ENCODE peak calls at places on chromosome 17, in five cellular contexts. O is kidney, U is endodermal cell, D is thoracic aorta, G is ascending aorta. K is an unnamed sample.

GRCh38 chr17:57927048-57927723 is 28.0 kb downstream of the CUEDC1 start:
- DNase-seq in O (peak; percentile 81), U (peak; percentile 89), D (no peak), G (no peak), K (no peak)

GRCh38 chr17:39818282-39819000 is 45.7 kb downstream of the IKZF3 start:
- DNase-seq in O (no peak), U (no peak), D (no peak), G (no peak), K (no peak)

GRCh38 chr17:7129311-7129710 is 14.7 kb upstream of the ASGR2 start:
- DNase-seq in O (peak; percentile 59), U (no peak), D (no peak), G (no peak), K (no peak)

GRCh38 chr17:29574732-29575510 is 6.4 kb downstream of the TP53I13 start:
- DNase-seq in O (peak; percentile 70), U (no peak), D (no peak), G (no peak), K (no peak)

GRCh38 chr17:35795007-35795870 is at the start of gene MMP28:
- DNase-seq in O (peak; percentile 81), U (peak; percentile 87), D (no peak), G (no peak), K (peak; percentile 54)

GRCh38 chr17:37729905-37730304 is 15.0 kb downstream of the HNF1B start:
- DNase-seq in O (no peak), U (peak; percentile 88), D (no peak), G (no peak), K (no peak)

GRCh38 chr17:67132366-67132765 is 88.0 kb downstream of the CACNG1 start:
- DNase-seq in O (no peak), U (no peak), D (no peak), G (no peak), K (no peak)

GRCh38 chr17:76271669-76272540 is 6.8 kb downstream of the UBALD2 start:
- DNase-seq in O (peak; percentile 92), U (peak; percentile 87), D (no peak), G (no peak), K (no peak)

GRCh38 chr17:32529604-32530003 is 42.8 kb downstream of the CDK5R1 start:
- DNase-seq in O (no peak), U (no peak), D (no peak), G (no peak), K (no peak)

GRCh38 chr17:10738516-10739258 is 8.9 kb upstream of the TMEM220 start:
- DNase-seq in O (no peak), U (peak; percentile 32), D (no peak), G (no peak), K (no peak)

GRCh38 chr17:283911-284675 is 68.5 kb downstream of the RPH3AL start:
- DNase-seq in O (peak; percentile 32), U (no peak), D (no peak), G (no peak), K (no peak)

GRCh38 chr17:284676-285355 is 67.8 kb downstream of the RPH3AL start:
- DNase-seq in O (peak; percentile 51), U (no peak), D (no peak), G (no peak), K (no peak)

GRCh38 chr17:286571-286970 is 66.0 kb downstream of the RPH3AL start:
- DNase-seq in O (peak; percentile 53), U (no peak), D (no peak), G (no peak), K (no peak)

GRCh38 chr17:282912-283882 is 69.4 kb downstream of the RPH3AL start:
- DNase-seq in O (peak; percentile 48), U (no peak), D (no peak), G (no peak), K (no peak)

GRCh38 chr17:285751-286422 is 66.7 kb downstream of the RPH3AL start:
- DNase-seq in O (peak; percentile 45), U (no peak), D (no peak), G (no peak), K (no peak)
- H3K9me3 ChIP-seq in O (no peaks in the 10 kb centered on the region), U (no peaks in the 10 kb centered on the region), D (no peaks in the 10 kb centered on the region), G (no peaks in the 10 kb centered on the region), K (no peaks in the 10 kb centered on the region)

DNA sequence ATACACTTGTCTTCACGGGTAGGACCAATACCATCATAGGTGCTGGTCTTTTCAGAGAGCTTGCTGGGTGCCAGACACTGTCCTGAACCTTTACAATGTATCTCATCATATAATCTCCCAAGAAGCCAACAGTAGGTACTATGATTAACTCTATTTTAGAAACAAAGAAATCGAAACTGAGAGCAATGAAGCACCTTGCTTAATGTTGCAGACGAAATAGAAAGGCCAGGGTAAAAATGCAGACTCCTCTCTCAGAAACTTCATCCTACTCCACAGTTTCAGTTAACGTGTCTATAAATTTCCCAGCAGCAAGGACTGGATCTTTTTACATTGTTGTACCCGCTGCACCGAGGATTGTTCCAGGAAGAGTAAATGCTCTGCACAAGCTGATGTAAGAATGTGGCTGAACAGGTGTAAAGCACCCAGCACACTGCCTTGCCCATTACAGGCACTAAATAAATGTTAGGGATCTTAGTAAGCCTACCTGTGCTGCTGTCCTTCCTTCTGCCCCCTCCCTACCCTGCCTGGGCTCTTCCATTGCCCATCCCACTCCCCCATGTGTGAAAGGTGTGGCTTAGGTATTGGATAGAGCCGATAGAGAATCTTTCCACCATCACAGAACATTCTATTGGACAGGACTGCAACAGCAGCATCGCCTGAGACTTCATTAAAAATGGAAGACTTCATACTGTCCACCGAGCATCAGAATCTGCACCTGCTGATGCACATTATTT is 476.7 kb downstream of the SOX9 start:
- DNase-seq in O (no peak), U (no peak), D (no peak), G (no peak), K (no peak)
- TF ChIP-seq CTCF in O (no peak), U (no peak), D (no peak), G (no peak), K (no peak)

DNA sequence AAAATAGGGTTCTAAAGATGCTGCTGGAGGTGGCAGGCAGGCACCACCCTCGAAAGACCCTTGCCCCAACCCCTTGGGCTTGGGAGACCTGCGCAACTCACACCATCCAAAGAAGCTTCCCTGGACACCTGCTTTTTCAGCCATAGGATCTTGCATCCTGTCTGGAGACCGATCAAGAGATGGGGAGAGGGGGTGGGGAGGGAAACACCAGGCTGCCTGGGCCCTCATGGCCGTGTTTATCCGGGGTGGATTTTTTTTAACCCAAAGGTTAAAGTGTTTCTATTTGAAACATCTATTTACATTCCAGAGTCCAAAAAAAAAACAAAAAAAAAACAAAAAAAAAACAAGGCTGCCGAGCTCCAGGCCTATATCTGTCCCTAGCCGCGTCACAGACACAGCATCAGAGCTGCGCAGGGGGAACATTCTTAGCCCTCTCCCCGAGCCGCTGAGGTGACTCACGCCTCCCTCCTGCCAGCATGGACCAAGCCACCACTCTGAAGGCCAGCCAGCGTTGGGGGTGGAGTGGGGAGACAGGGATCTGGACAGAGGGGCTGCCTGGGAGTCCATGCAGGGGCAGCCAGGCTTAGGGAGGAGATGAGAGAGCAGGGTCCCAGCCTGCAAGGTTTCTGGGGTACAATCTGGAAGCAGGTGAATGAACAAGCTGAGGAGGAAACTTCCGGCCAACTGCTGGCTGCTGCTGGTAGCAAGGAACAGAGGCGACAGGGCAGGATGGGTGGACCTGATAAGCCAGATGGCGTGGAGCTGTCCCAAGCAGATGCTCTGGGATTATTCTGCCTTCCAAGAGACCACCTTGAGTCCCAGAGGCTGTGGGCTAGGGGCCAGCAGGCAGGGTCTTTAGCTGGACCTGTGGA is 14.8 kb downstream of the HDAC5 start:
- DNase-seq in O (peak; percentile 95), U (peak; percentile 72), D (peak; percentile 94), G (peak; percentile 90), K (peak; percentile 77)
- H3K4me3 ChIP-seq in O (peak overlapping the region; percentile 55), U (no peak overlapping the region), D (peak overlapping the region; percentile 80), G (peak overlapping the region; percentile 45), K (peak overlapping the region; percentile 22)

GRCh38 chr17:82944990-82945389 is 105.2 kb upstream of the ZNF750 start:
- DNase-seq in O (no peak), U (no peak), D (no peak), G (no peak), K (no peak)
- H3K9me3 ChIP-seq in O (peaks cover 9% of the 10 kb centered on the region), U (peaks cover 70% of the 10 kb centered on the region), D (peaks cover 23% of the 10 kb centered on the region), G (peaks cover 34% of the 10 kb centered on the region), K (peaks cover 8% of the 10 kb centered on the region)

GRCh38 chr17:5439446-5439764 is 450 bp upstream of the C1QBP start:
- DNase-seq in O (no peak), U (no peak), D (no peak), G (no peak), K (no peak)
- TF ChIP-seq CTCF in O (no peak), U (peak; percentile 64), D (peak; percentile 6), G (no peak), K (no peak)

DNA sequence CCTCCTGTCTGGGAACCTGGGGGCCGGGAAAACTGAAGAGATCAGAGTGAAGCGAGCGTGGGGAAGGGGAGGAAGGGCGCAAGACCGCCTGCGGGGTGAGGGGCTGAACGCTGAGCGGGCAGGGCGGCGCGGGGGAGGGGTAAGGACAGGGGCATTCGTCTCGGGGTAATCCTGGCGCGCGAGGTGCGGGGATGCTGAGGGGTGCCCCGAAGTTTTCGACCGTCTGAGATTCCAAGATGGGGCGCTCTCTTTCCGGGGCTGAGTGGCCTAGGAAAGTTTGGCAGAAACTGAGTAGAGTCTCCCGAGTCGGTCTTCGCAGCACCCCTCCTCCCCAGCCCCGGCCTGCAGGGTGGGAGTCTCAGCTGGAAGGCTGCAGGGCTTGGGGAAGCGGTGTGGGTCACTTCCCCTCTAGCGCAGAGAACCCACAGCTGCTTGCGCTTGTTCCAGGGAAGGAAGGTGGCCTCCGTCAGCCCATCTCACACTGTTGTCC is 571 bp downstream of the TTYH2 start:
- DNase-seq in O (no peak), U (peak; percentile 74), D (no peak), G (no peak), K (peak; percentile 31)
- H3K4me3 ChIP-seq in O (peak overlapping the region; percentile 46), U (peak overlapping the region; percentile 53), D (peak overlapping the region; percentile 92), G (peak overlapping the region; percentile 60), K (peak overlapping the region; percentile 63)

K was measured in BE2C.